ENCODE peak calls at places on chromosomes 6 and 20, in ten cellular contexts. E is ovary, K is esophagus muscularis mucosa, O is spleen, G is heart left ventricle, N is transverse colon, U is Peyer's patch, X is lower leg skin, J is right lobe of liver, H is H54. A is an unnamed sample.

GRCh38 chr6:41636803-41637178 is 1.5 kb upstream of the MDFI start:
- DNase-seq in E (no peak), K (no peak), O (peak), G (no peak), N (peak), U (no peak), X (peak), J (peak), H (peak), A (peak)

GRCh38 chr6:110534731-110535164 is 58.3 kb upstream of the SLC22A16 start:
- DNase-seq in E (no peak), K (peak), O (no peak), G (no peak), N (no peak), U (no peak), X (no peak), J (no peak), H (peak), A (no peak)

GRCh38 chr6:16257999-16258708 is 19.8 kb downstream of the GMPR start:
- DNase-seq in E (peak), K (no peak), O (no peak), G (no peak), N (no peak), U (no peak), X (no peak), J (no peak), H (no peak), A (peak)

GRCh38 chr20:23564927-23565326 is 3.4 kb downstream of the CST9L start:
- DNase-seq in E (no peak), K (no peak), O (no peak), G (no peak), N (no peak), U (no peak), X (no peak), J (no peak), H (no peak), A (no peak)

GRCh38 chr20:56212071-56212470 is 36.5 kb upstream of the MC3R start:
- DNase-seq in E (no peak), K (no peak), O (no peak), G (no peak), N (no peak), U (no peak), X (no peak), J (no peak), H (no peak), A (no peak)

GRCh38 chr20:45128066-45128465 is 3.8 kb upstream of the WFDC12 start:
- DNase-seq in E (no peak), K (peak), O (no peak), G (no peak), N (no peak), U (no peak), X (no peak), J (no peak), H (no peak), A (no peak)

GRCh38 chr20:38392356-38392755 is 42.8 kb downstream of the SNHG17 start:
- DNase-seq in E (no peak), K (no peak), O (no peak), G (no peak), N (no peak), U (no peak), X (no peak), J (no peak), H (no peak), A (no peak)

GRCh38 chr6:9520417-9521151 is 894.3 kb downstream of the TFAP2A start:
- DNase-seq in E (no peak), K (no peak), O (no peak), G (no peak), N (no peak), U (no peak), X (no peak), J (no peak), H (no peak), A (peak)

GRCh38 chr6:64280569-64280968 is 645.0 kb downstream of the PHF3 start:
- DNase-seq in E (no peak), K (no peak), O (no peak), G (no peak), N (peak), U (no peak), X (no peak), J (no peak), H (no peak), A (peak)

GRCh38 chr6:106124437-106125423 is 38.6 kb downstream of the PRDM1 start:
- DNase-seq in E (no peak), K (no peak), O (no peak), G (no peak), N (no peak), U (no peak), X (no peak), J (no peak), H (no peak), A (no peak)

GRCh38 chr20:37365760-37366638 is 20.1 kb downstream of the SRC start:
- DNase-seq in E (no peak), K (no peak), O (no peak), G (no peak), N (no peak), U (no peak), X (no peak), J (no peak), H (no peak), A (no peak)

GRCh38 chr6:125781307-125781868 is 9.4 kb upstream of the NCOA7 start:
- DNase-seq in E (no peak), K (no peak), O (peak), G (no peak), N (peak), U (no peak), X (peak), J (no peak), H (no peak), A (no peak)

GRCh38 chr20:4720977-4721349 is 746 bp upstream of the PRND start:
- DNase-seq in E (peak), K (no peak), O (peak), G (no peak), N (no peak), U (peak), X (no peak), J (no peak), H (no peak), A (no peak)

GRCh38 chr6:122779672-122780066 is at the start of gene FABP7:
- DNase-seq in E (no peak), K (no peak), O (no peak), G (no peak), N (no peak), U (no peak), X (no peak), J (no peak), H (no peak), A (no peak)

GRCh38 chr20:61488030-61488429 is 236.0 kb downstream of the CDH4 start:
- DNase-seq in E (no peak), K (no peak), O (no peak), G (no peak), N (no peak), U (no peak), X (no peak), J (no peak), H (no peak), A (no peak)

GRCh38 chr6:161417712-161418457 is 144.0 kb upstream of the AGPAT4 start:
- DNase-seq in E (peak), K (no peak), O (no peak), G (peak), N (no peak), U (no peak), X (no peak), J (no peak), H (no peak), A (no peak)

GRCh38 chr20:24953204-24953565 is 4.1 kb downstream of the CST7 start:
- DNase-seq in E (no peak), K (no peak), O (no peak), G (no peak), N (no peak), U (no peak), X (no peak), J (no peak), H (no peak), A (no peak)

GRCh38 chr6:21754891-21755290 is 161.3 kb downstream of the SOX4 start:
- DNase-seq in E (no peak), K (peak), O (no peak), G (no peak), N (no peak), U (no peak), X (no peak), J (no peak), H (peak), A (peak)

GRCh38 chr6:66538548-66539135 is 831.6 kb upstream of the EYS start:
- DNase-seq in E (no peak), K (no peak), O (no peak), G (no peak), N (no peak), U (no peak), X (no peak), J (no peak), H (no peak), A (no peak)

GRCh38 chr20:62200491-62201172 is 17.8 kb downstream of the MTG2 start:
- DNase-seq in E (no peak), K (no peak), O (peak), G (peak), N (no peak), U (no peak), X (no peak), J (peak), H (no peak), A (no peak)

GRCh38 chr20:57672953-57673575 is 36.8 kb downstream of the PMEPA1 start:
- DNase-seq in E (no peak), K (no peak), O (no peak), G (no peak), N (no peak), U (no peak), X (no peak), J (no peak), H (no peak), A (no peak)

GRCh38 chr20:62476074-62476838 is 461 bp upstream of the GATA5 start:
- DNase-seq in E (no peak), K (no peak), O (no peak), G (peak), N (no peak), U (no peak), X (no peak), J (no peak), H (no peak), A (no peak)

GRCh38 chr6:155418017-155418749 is 37.5 kb downstream of the NOX3 start:
- DNase-seq in E (no peak), K (no peak), O (no peak), G (peak), N (peak), U (peak), X (peak), J (no peak), H (peak), A (peak)

GRCh38 chr6:74731204-74731603 is 474.6 kb downstream of the COL12A1 start:
- DNase-seq in E (no peak), K (no peak), O (no peak), G (no peak), N (no peak), U (no peak), X (no peak), J (no peak), H (no peak), A (peak)

GRCh38 chr6:43860285-43860684 is 90.3 kb downstream of the VEGFA start:
- DNase-seq in E (no peak), K (no peak), O (peak), G (no peak), N (no peak), U (no peak), X (no peak), J (no peak), H (no peak), A (no peak)

GRCh38 chr6:90508753-90509152 is 78.1 kb downstream of the MAP3K7 start:
- DNase-seq in E (no peak), K (no peak), O (no peak), G (no peak), N (no peak), U (no peak), X (no peak), J (no peak), H (no peak), A (no peak)

GRCh38 chr20:51529758-51530157 is 12.8 kb downstream of the NFATC2 start:
- DNase-seq in E (no peak), K (no peak), O (peak), G (no peak), N (peak), U (peak), X (no peak), J (no peak), H (no peak), A (no peak)

GRCh38 chr6:109579361-109579760 is 96.3 kb upstream of the ZBTB24 start:
- DNase-seq in E (no peak), K (no peak), O (no peak), G (no peak), N (no peak), U (no peak), X (no peak), J (no peak), H (no peak), A (no peak)

GRCh38 chr6:151616091-151616513 is 122.3 kb downstream of the CCDC170 start:
- DNase-seq in E (no peak), K (no peak), O (no peak), G (no peak), N (no peak), U (no peak), X (no peak), J (no peak), H (no peak), A (no peak)

GRCh38 chr20:43316271-43316670 is 126.6 kb upstream of the PTPRT start:
- DNase-seq in E (no peak), K (no peak), O (no peak), G (no peak), N (no peak), U (no peak), X (no peak), J (no peak), H (no peak), A (no peak)

GRCh38 chr20:11305406-11305805 is 612.3 kb upstream of the BTBD3 start:
- DNase-seq in E (no peak), K (no peak), O (no peak), G (no peak), N (no peak), U (no peak), X (no peak), J (no peak), H (no peak), A (peak)

GRCh38 chr6:166245148-166245547 is 63.0 kb downstream of the PRR18 start:
- DNase-seq in E (no peak), K (no peak), O (no peak), G (no peak), N (no peak), U (no peak), X (no peak), J (no peak), H (no peak), A (no peak)

GRCh38 chr6:40160826-40161225 is 226.6 kb upstream of the MOCS1 start:
- DNase-seq in E (no peak), K (no peak), O (no peak), G (no peak), N (no peak), U (no peak), X (no peak), J (no peak), H (no peak), A (no peak)

GRCh38 chr20:39117486-39117885 is 155.3 kb downstream of the DHX35 start:
- DNase-seq in E (no peak), K (no peak), O (no peak), G (no peak), N (no peak), U (no peak), X (no peak), J (no peak), H (peak), A (peak)

GRCh38 chr6:10414766-10415592 is at the start of gene TFAP2A:
- DNase-seq in E (no peak), K (no peak), O (no peak), G (no peak), N (no peak), U (no peak), X (no peak), J (no peak), H (peak), A (no peak)

DNA sequence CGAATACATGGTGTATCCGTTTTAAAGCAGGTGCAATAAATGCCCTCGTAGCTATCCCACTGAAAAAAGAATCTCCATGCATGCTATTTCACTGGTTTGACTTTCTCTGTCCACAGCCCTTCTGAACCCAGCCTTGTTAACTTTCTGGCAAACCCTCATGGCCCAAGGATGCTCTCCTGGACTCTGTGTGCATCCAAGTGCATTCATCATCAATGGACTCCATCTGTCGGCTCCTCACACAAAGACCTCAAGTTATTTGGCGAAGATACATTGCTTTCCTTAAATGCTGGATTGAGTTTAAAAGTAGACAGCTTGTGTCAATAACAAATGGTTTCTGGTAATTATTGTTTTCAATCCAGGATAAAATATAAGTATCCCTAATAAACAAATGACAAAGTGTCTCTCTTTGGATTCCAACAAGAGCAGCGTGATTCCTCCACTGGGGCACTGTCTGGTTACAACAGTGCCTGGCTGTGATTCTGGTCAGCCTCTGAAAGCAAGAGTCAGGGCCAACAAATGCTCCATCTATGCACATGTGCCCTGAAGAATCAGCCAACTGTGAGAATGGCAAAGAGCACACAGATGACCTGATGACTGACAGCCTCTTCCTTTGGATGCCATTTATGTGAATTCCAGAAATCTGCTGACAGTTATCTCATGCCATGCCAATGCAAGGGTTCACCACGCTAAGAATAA is 55.7 kb downstream of the FYN start:
- DNase-seq in E (no peak), K (no peak), O (no peak), G (no peak), N (no peak), U (no peak), X (peak), J (no peak), H (no peak), A (no peak)
- TF ChIP-seq POLR2A in E (no peak), K (no peak), O (no peak), G (no peak), N (no peak), U (no peak), X (no peak), J (no peak), H (no peak), A (no peak)

GRCh38 chr20:1391640-1392442 is 1.0 kb downstream of the FKBP1A start:
- DNase-seq in E (no peak), K (peak), O (peak), G (no peak), N (no peak), U (peak), X (no peak), J (no peak), H (no peak), A (peak)
- TF ChIP-seq POLR2A in E (no peak), K (no peak), O (no peak), G (no peak), N (no peak), U (no peak), X (no peak), J (no peak), H (no peak), A (peak)

GRCh38 chr6:28863607-28864320 is 60.0 kb downstream of the TRIM27 start:
- DNase-seq in E (peak), K (peak), O (peak), G (peak), N (peak), U (peak), X (peak), J (peak), H (no peak), A (peak)

GRCh38 chr6:28864321-28864923 is 59.4 kb downstream of the TRIM27 start:
- DNase-seq in E (no peak), K (no peak), O (no peak), G (no peak), N (no peak), U (no peak), X (no peak), J (no peak), H (no peak), A (no peak)

GRCh38 chr6:28868873-28869272 is 54.9 kb downstream of the TRIM27 start:
- DNase-seq in E (no peak), K (no peak), O (no peak), G (no peak), N (no peak), U (no peak), X (no peak), J (no peak), H (no peak), A (no peak)

GRCh38 chr6:28867078-28867414 is 56.7 kb downstream of the TRIM27 start:
- DNase-seq in E (no peak), K (no peak), O (no peak), G (no peak), N (no peak), U (no peak), X (no peak), J (no peak), H (no peak), A (no peak)

DNA sequence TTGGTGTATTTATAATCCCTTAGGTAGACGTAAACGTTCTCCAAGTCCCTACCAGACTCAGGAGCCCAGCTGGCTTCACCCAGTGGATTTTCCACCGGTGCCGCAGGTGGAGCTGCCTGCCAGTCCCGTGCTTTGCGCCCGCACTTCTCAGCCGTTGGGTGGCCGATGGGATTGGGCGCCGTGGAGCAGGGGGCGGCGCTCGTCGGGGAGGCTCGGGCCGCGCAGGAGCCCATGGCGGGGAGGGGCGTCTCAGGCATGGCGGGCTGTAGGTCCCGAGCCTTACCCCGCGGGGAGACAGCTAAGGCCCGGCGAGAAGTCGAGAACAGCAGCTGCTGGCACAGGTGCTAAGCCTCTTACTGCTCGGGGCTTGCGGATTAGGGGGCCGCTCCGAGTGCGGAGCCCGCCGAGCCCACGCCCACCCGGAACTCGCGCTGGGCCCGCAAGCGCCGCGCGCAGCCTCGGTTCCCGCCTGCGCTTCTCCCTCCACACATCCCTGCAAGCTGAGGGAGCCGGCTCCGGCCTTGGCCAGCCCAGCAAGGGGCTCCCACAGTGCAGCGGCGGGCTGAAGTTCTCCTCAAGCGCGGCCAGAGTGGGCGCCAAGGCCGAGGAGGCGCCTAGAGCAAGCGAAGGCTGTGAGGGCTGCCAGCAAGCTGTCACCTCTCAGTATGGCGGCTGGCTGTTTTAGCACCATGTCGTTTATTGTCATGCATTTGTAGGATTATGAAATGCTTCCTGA is 57.3 kb downstream of the TRIM27 start:
- DNase-seq in E (peak), K (peak), O (peak), G (peak), N (peak), U (peak), X (peak), J (peak), H (no peak), A (peak)
- TF ChIP-seq POLR2A in E (peak), K (no peak), O (no peak), G (no peak), N (peak), U (no peak), X (no peak), J (no peak), H (peak), A (no peak)

DNA sequence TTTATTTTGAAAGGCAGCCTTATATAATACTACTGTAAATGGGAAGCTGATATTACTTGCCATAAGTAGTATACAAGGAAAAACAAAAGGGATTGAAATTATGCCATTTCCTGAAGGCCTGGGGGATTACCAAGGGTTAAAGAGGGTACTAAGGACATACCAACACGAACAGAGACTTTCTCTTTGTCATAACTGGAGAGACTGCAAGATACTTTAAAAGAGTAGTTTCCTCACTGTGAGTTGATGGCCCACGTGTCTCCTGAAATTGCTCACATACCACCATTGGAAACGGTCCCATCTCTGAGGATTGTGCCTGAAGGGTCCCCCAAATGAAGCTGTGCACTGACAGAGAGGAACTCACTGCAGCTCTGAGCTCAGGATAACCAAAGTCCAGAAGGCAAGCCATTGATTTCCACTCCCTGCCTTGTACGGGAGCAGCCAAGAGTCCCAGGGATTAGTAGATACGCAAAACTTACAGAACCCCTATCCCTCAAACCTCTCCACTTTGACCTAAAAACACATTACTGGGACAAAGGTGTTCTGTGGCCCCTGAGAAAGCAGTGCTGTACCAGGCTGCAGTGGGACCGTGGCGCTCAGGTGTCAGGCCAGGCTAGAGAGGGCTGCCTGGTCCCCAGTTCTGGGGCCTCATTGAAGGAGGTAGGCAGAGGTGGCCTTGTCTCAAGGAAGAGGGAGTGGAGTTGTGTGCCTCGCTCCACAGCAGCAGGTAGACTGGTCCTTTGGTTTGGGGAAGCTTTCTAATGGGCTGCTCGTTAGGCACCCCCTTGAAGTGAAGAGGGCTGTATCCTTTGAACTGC is 15.2 kb downstream of the PSMG4 start:
- DNase-seq in E (no peak), K (no peak), O (peak), G (no peak), N (no peak), U (no peak), X (no peak), J (no peak), H (no peak), A (no peak)
- TF ChIP-seq POLR2A in E (no peak), K (no peak), O (no peak), G (no peak), N (no peak), U (no peak), X (no peak), J (no peak), H (no peak), A (no peak)

GRCh38 chr20:6397115-6397514 is 274.3 kb upstream of the FERMT1 start:
- DNase-seq in E (no peak), K (no peak), O (no peak), G (no peak), N (no peak), U (no peak), X (no peak), J (no peak), H (no peak), A (no peak)
- TF ChIP-seq POLR2A in E (no peak), K (no peak), O (no peak), G (no peak), N (no peak), U (no peak), X (no peak), J (no peak), H (no peak), A (no peak)

A was measured in endothelial cell of umbilical vein.